ENCODE peak calls at places on chromosomes 7 and 10, in ten cellular contexts. K is esophagus squamous epithelium, A is neural crest cell, Q is astrocyte, W is AG04450, Z is fibroblast of the aortic adventitia, B is epithelial cell of esophagus, O is mucosa of descending colon, L is GM06990, G is B cell. S is an unnamed sample.
A peak's percentile ranks its signal among the peaks of the same experiment; 100 is the strongest.

GRCh38 chr10:49512121-49512809 is 26.7 kb downstream of the ERCC6 start:
- DNase-seq in K (no peak), A (no peak), Q (peak; percentile 10), W (no peak), Z (peak; percentile 46), B (peak; percentile 52), O (no peak), L (peak; percentile 10), G (no peak), S (no peak)

GRCh38 chr10:122267849-122268737 is 3.0 kb upstream of the BTBD16 start:
- DNase-seq in K (no peak), A (peak; percentile 60), Q (no peak), W (no peak), Z (peak; percentile 39), B (peak; percentile 54), O (peak; percentile 71), L (no peak), G (no peak), S (peak; percentile 83)

GRCh38 chr7:135486258-135486657 is 23.6 kb downstream of the CNOT4 start:
- DNase-seq in K (no peak), A (no peak), Q (peak; percentile 38), W (no peak), Z (peak; percentile 26), B (no peak), O (no peak), L (no peak), G (no peak), S (no peak)

GRCh38 chr7:1668932-1669485 is 1.1 kb upstream of the ELFN1 start:
- DNase-seq in K (no peak), A (no peak), Q (peak; percentile 36), W (no peak), Z (peak; percentile 25), B (peak; percentile 30), O (peak; percentile 11), L (no peak), G (no peak), S (peak; percentile 24)

GRCh38 chr10:93267521-93267920 is 193.8 kb downstream of the CYP26A1 start:
- DNase-seq in K (no peak), A (no peak), Q (no peak), W (no peak), Z (no peak), B (no peak), O (no peak), L (peak; percentile 72), G (no peak), S (peak; percentile 71)

GRCh38 chr10:114829160-114829909 is 7.8 kb downstream of the FHIP2A start:
- DNase-seq in K (no peak), A (no peak), Q (no peak), W (no peak), Z (no peak), B (peak; percentile 8), O (no peak), L (no peak), G (no peak), S (no peak)

GRCh38 chr10:4656576-4657194 is 169.3 kb upstream of the AKR1E2 start:
- DNase-seq in K (no peak), A (peak; percentile 44), Q (peak; percentile 25), W (no peak), Z (peak; percentile 80), B (peak; percentile 76), O (peak; percentile 57), L (no peak), G (no peak), S (peak; percentile 38)

GRCh38 chr10:22606164-22606614 is 108.2 kb downstream of the PIP4K2A start:
- DNase-seq in K (no peak), A (no peak), Q (peak; percentile 31), W (no peak), Z (no peak), B (no peak), O (no peak), L (peak; percentile 75), G (peak; percentile 78), S (peak; percentile 77)

GRCh38 chr10:114714281-114714741 is 56.2 kb upstream of the ABLIM1 start:
- DNase-seq in K (no peak), A (no peak), Q (peak; percentile 98), W (peak; percentile 95), Z (peak; percentile 80), B (peak; percentile 91), O (no peak), L (no peak), G (no peak), S (no peak)

GRCh38 chr10:74738985-74739567 is 87.3 kb upstream of the KAT6B start:
- DNase-seq in K (no peak), A (no peak), Q (no peak), W (no peak), Z (peak; percentile 22), B (peak; percentile 20), O (peak; percentile 24), L (peak; percentile 79), G (peak; percentile 47), S (peak; percentile 64)

GRCh38 chr10:99785646-99786045 is 3.2 kb downstream of the ABCC2 start:
- DNase-seq in K (no peak), A (no peak), Q (no peak), W (no peak), Z (no peak), B (peak; percentile 82), O (no peak), L (no peak), G (no peak), S (no peak)

GRCh38 chr10:36157486-36157885 is 515.4 kb upstream of the FZD8 start:
- DNase-seq in K (no peak), A (no peak), Q (no peak), W (no peak), Z (no peak), B (no peak), O (no peak), L (no peak), G (no peak), S (no peak)

GRCh38 chr7:132509667-132510066 is 66.6 kb downstream of the PLXNA4 start:
- DNase-seq in K (no peak), A (no peak), Q (no peak), W (no peak), Z (no peak), B (no peak), O (no peak), L (no peak), G (no peak), S (no peak)

GRCh38 chr7:5423844-5424688 is 432 bp upstream of the TNRC18 start:
- DNase-seq in K (peak; percentile 69), A (peak; percentile 88), Q (peak; percentile 96), W (peak; percentile 98), Z (peak; percentile 100), B (peak; percentile 99), O (peak; percentile 96), L (no peak), G (peak; percentile 59), S (peak; percentile 78)

DNA sequence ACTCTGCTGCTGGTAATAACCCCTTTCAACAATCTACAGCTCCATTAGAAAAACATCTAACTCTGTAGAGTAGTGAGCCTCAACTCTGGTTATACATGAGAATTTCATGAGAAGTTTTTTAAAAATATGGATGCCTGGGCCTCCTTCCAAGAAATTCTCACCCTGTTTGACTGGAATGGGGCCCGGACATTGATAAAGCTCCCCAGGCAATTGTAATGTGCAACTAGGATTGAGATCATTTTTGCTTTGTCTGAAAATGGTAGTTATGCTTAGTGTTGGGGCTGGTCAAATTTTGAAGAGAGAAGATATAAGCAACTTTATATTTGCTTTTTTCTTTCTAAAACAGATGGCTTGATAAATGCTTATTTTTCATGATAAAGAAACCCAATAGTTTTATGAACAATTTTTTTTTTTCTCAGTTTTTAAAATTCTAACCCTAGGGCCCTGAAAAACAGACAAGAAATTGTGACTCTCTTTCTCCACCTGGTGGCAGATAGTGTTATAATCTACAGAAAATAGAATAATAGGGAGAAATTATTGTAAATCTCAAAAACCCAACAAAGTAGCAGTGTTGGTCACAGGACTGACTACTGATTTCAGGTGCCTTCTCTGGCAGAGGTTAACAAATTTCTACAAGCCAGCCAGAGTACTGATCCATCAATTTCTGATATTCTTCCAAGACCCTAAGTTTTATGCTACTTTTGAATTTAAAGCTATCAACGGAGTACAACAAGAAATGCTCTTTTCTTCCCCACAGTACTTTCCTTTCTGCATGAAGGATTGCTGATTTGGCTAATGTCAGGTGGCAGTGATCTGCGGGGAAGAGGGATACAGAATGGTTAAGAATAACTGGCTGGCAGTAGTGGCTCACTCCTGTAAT is 174.8 kb downstream of the DKK1 start:
- DNase-seq in K (no peak), A (no peak), Q (peak; percentile 16), W (no peak), Z (peak; percentile 83), B (peak; percentile 45), O (no peak), L (no peak), G (no peak), S (peak; percentile 15)
- TF ChIP-seq CTCF in K (peak; percentile 73), A (peak; percentile 83), Q (peak; percentile 47), W (peak; percentile 58), Z (peak; percentile 51), B (peak; percentile 54), O (peak; percentile 26), L (peak; percentile 50), G (peak; percentile 67), S (peak; percentile 28)

DNA sequence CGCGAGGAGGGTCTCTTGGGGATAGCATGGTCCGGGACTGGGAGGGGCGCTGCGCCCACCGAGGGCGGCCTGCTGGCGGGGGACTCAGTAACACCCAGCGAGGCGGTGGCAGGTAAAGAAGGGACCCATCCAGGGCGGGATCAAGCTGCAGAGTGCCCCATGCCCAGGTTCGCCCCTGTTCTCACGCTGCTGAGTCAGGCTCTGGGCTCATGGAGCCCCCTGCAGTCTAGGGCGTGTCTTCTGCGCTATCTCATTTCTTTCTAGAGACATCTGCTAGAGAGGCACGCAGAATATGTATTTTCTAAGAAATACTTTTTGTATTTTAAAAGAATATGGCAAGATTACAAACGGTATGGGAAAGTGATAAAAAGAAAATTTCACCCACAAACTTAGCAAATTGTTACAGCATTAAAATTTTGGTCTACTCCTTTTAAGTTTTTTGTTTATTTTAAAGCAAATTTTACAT is 933 bp downstream of the EPDR1 start:
- DNase-seq in K (no peak), A (no peak), Q (peak; percentile 38), W (no peak), Z (peak; percentile 53), B (no peak), O (no peak), L (no peak), G (no peak), S (peak; percentile 27)
- TF ChIP-seq CTCF in K (no peak), A (peak; percentile 22), Q (no peak), W (no peak), Z (peak; percentile 10), B (no peak), O (no peak), L (peak; percentile 55), G (no peak), S (peak; percentile 22)

GRCh38 chr7:151018421-151019129 is 5.7 kb downstream of the ATG9B start:
- DNase-seq in K (no peak), A (no peak), Q (no peak), W (no peak), Z (no peak), B (peak; percentile 48), O (no peak), L (no peak), G (no peak), S (no peak)
- TF ChIP-seq CTCF in K (no peak), A (no peak), Q (no peak), W (no peak), Z (no peak), B (no peak), O (no peak), L (no peak), G (peak; percentile 48), S (no peak)

DNA sequence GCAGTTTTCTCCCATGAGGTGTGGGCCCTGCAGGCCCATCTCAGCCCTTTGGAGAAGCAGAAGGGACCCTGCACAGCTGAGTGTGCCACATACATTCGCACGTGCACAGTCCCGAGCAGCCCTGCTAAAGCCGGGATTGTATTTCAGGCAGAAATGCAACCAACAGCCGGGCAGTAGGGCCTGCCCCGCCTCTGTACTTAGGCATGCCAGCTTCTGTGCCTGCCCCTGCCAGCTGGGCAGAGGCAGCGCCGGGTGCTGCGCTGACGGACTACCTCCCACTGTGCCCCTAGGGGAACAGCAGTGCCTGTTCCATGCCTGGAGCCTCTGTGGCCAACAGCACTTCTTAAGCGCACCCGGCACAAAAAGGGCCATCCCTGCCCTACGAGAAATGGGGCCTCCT is 170.3 kb downstream of the NEURL1 start:
- DNase-seq in K (no peak), A (no peak), Q (no peak), W (no peak), Z (no peak), B (no peak), O (no peak), L (no peak), G (no peak), S (no peak)
- TF ChIP-seq CTCF in K (no peak), A (no peak), Q (no peak), W (no peak), Z (no peak), B (no peak), O (no peak), L (no peak), G (no peak), S (no peak)

S was measured in GM10248.